ENCODE peak calls at places on chromosomes 13 and 19, in ten cellular contexts. One of them, this sample, is unnamed.

GRCh38 chr13:77500094-77500493 is 35.4 kb upstream of the SCEL start:
- DNase-seq in left ventricle myocardium inferior: no peak
- DNase-seq in AG04450: no peak
- DNase-seq in uterus: no peak
- DNase-seq in bronchial epithelial cell: no peak
- DNase-seq in MM.1S: no peak
- DNase-seq in PC-3: no peak
- DNase-seq in astrocyte of the spinal cord: no peak
- DNase-seq in GM23338: no peak
- DNase-seq in cardiac muscle cell: no peak
- DNase-seq in this sample: no peak

GRCh38 chr13:105510363-105510762 is 1025.1 kb downstream of the EFNB2 start:
- DNase-seq in left ventricle myocardium inferior: no peak
- DNase-seq in AG04450: no peak
- DNase-seq in uterus: no peak
- DNase-seq in bronchial epithelial cell: no peak
- DNase-seq in MM.1S: no peak
- DNase-seq in PC-3: no peak
- DNase-seq in astrocyte of the spinal cord: no peak
- DNase-seq in GM23338: no peak
- DNase-seq in cardiac muscle cell: no peak
- DNase-seq in this sample: no peak

GRCh38 chr19:18461471-18461870 is 23.5 kb upstream of the ISYNA1 start:
- DNase-seq in left ventricle myocardium inferior: no peak
- DNase-seq in AG04450: no peak
- DNase-seq in uterus: no peak
- DNase-seq in bronchial epithelial cell: no peak
- DNase-seq in MM.1S: no peak
- DNase-seq in PC-3: no peak
- DNase-seq in astrocyte of the spinal cord: no peak
- DNase-seq in GM23338: no peak
- DNase-seq in cardiac muscle cell: no peak
- DNase-seq in this sample: no peak

GRCh38 chr13:110815471-110816204 is 99.2 kb downstream of the ANKRD10 start:
- DNase-seq in left ventricle myocardium inferior: no peak
- DNase-seq in AG04450: no peak
- DNase-seq in uterus: no peak
- DNase-seq in bronchial epithelial cell: peak; percentile 60
- DNase-seq in MM.1S: no peak
- DNase-seq in PC-3: peak; percentile 38
- DNase-seq in astrocyte of the spinal cord: peak; percentile 8
- DNase-seq in GM23338: no peak
- DNase-seq in cardiac muscle cell: no peak
- DNase-seq in this sample: no peak

GRCh38 chr19:18612051-18612771 is 459 bp upstream of the TMEM59L start:
- DNase-seq in left ventricle myocardium inferior: no peak
- DNase-seq in AG04450: no peak
- DNase-seq in uterus: no peak
- DNase-seq in bronchial epithelial cell: no peak
- DNase-seq in MM.1S: no peak
- DNase-seq in PC-3: no peak
- DNase-seq in astrocyte of the spinal cord: no peak
- DNase-seq in GM23338: peak; percentile 53
- DNase-seq in cardiac muscle cell: no peak
- DNase-seq in this sample: no peak

GRCh38 chr13:36098080-36098479 is 33.1 kb downstream of the DCLK1 start:
- DNase-seq in left ventricle myocardium inferior: no peak
- DNase-seq in AG04450: no peak
- DNase-seq in uterus: no peak
- DNase-seq in bronchial epithelial cell: no peak
- DNase-seq in MM.1S: no peak
- DNase-seq in PC-3: no peak
- DNase-seq in astrocyte of the spinal cord: no peak
- DNase-seq in GM23338: no peak
- DNase-seq in cardiac muscle cell: no peak
- DNase-seq in this sample: no peak

GRCh38 chr13:29909975-29910674 is 59.7 kb upstream of the UBL3 start:
- DNase-seq in left ventricle myocardium inferior: peak; percentile 20
- DNase-seq in AG04450: no peak
- DNase-seq in uterus: no peak
- DNase-seq in bronchial epithelial cell: peak; percentile 81
- DNase-seq in MM.1S: no peak
- DNase-seq in PC-3: peak; percentile 63
- DNase-seq in astrocyte of the spinal cord: peak; percentile 53
- DNase-seq in GM23338: no peak
- DNase-seq in cardiac muscle cell: no peak
- DNase-seq in this sample: no peak

GRCh38 chr19:46000497-46001246 is 5.4 kb downstream of the CCDC61 start:
- DNase-seq in left ventricle myocardium inferior: peak; percentile 33
- DNase-seq in AG04450: no peak
- DNase-seq in uterus: no peak
- DNase-seq in bronchial epithelial cell: peak; percentile 36
- DNase-seq in MM.1S: no peak
- DNase-seq in PC-3: no peak
- DNase-seq in astrocyte of the spinal cord: no peak
- DNase-seq in GM23338: peak; percentile 85
- DNase-seq in cardiac muscle cell: peak; percentile 67
- DNase-seq in this sample: no peak

GRCh38 chr19:50334741-50335421 is 5.7 kb upstream of the KCNC3 start:
- DNase-seq in left ventricle myocardium inferior: no peak
- DNase-seq in AG04450: no peak
- DNase-seq in uterus: no peak
- DNase-seq in bronchial epithelial cell: no peak
- DNase-seq in MM.1S: no peak
- DNase-seq in PC-3: no peak
- DNase-seq in astrocyte of the spinal cord: no peak
- DNase-seq in GM23338: no peak
- DNase-seq in cardiac muscle cell: no peak
- DNase-seq in this sample: no peak

GRCh38 chr13:83498486-83499190 is 383.6 kb downstream of the SLITRK1 start:
- DNase-seq in left ventricle myocardium inferior: no peak
- DNase-seq in AG04450: no peak
- DNase-seq in uterus: no peak
- DNase-seq in bronchial epithelial cell: peak; percentile 83
- DNase-seq in MM.1S: no peak
- DNase-seq in PC-3: peak; percentile 80
- DNase-seq in astrocyte of the spinal cord: peak; percentile 63
- DNase-seq in GM23338: no peak
- DNase-seq in cardiac muscle cell: no peak
- DNase-seq in this sample: no peak

GRCh38 chr13:18628428-18628827 is 553.2 kb downstream of the TUBA3C start:
- DNase-seq in left ventricle myocardium inferior: no peak
- DNase-seq in AG04450: no peak
- DNase-seq in uterus: no peak
- DNase-seq in bronchial epithelial cell: no peak
- DNase-seq in MM.1S: no peak
- DNase-seq in PC-3: no peak
- DNase-seq in astrocyte of the spinal cord: no peak
- DNase-seq in GM23338: no peak
- DNase-seq in cardiac muscle cell: no peak
- DNase-seq in this sample: no peak

GRCh38 chr13:21997726-21998125 is 326.9 kb downstream of the FGF9 start:
- DNase-seq in left ventricle myocardium inferior: no peak
- DNase-seq in AG04450: no peak
- DNase-seq in uterus: no peak
- DNase-seq in bronchial epithelial cell: no peak
- DNase-seq in MM.1S: no peak
- DNase-seq in PC-3: no peak
- DNase-seq in astrocyte of the spinal cord: no peak
- DNase-seq in GM23338: no peak
- DNase-seq in cardiac muscle cell: no peak
- DNase-seq in this sample: no peak

GRCh38 chr13:28753208-28753892 is 34.6 kb upstream of the SLC46A3 start:
- DNase-seq in left ventricle myocardium inferior: peak; percentile 21
- DNase-seq in AG04450: peak; percentile 72
- DNase-seq in uterus: no peak
- DNase-seq in bronchial epithelial cell: peak; percentile 91
- DNase-seq in MM.1S: no peak
- DNase-seq in PC-3: peak; percentile 92
- DNase-seq in astrocyte of the spinal cord: peak; percentile 88
- DNase-seq in GM23338: peak; percentile 86
- DNase-seq in cardiac muscle cell: peak; percentile 52
- DNase-seq in this sample: no peak
- TF ChIP-seq CTCF in left ventricle myocardium inferior: peak; percentile 24
- TF ChIP-seq CTCF in AG04450: peak; percentile 14
- TF ChIP-seq CTCF in uterus: no peak
- TF ChIP-seq CTCF in bronchial epithelial cell: no peak
- TF ChIP-seq CTCF in MM.1S: no peak
- TF ChIP-seq CTCF in PC-3: no peak
- TF ChIP-seq CTCF in astrocyte of the spinal cord: peak; percentile 16
- TF ChIP-seq CTCF in GM23338: no peak
- TF ChIP-seq CTCF in cardiac muscle cell: peak; percentile 16
- TF ChIP-seq CTCF in this sample: no peak

GRCh38 chr19:1855040-1855827 is 7.0 kb upstream of the REXO1 start:
- DNase-seq in left ventricle myocardium inferior: peak; percentile 93
- DNase-seq in AG04450: peak; percentile 61
- DNase-seq in uterus: peak; percentile 57
- DNase-seq in bronchial epithelial cell: peak; percentile 71
- DNase-seq in MM.1S: peak; percentile 93
- DNase-seq in PC-3: peak; percentile 38
- DNase-seq in astrocyte of the spinal cord: peak; percentile 86
- DNase-seq in GM23338: peak; percentile 97
- DNase-seq in cardiac muscle cell: peak; percentile 90
- DNase-seq in this sample: peak; percentile 55

GRCh38 chr19:1856698-1857603 is 6.4 kb downstream of the KLF16 start:
- DNase-seq in left ventricle myocardium inferior: peak; percentile 82
- DNase-seq in AG04450: no peak
- DNase-seq in uterus: peak; percentile 73
- DNase-seq in bronchial epithelial cell: peak; percentile 78
- DNase-seq in MM.1S: peak; percentile 82
- DNase-seq in PC-3: peak; percentile 44
- DNase-seq in astrocyte of the spinal cord: peak; percentile 71
- DNase-seq in GM23338: peak; percentile 87
- DNase-seq in cardiac muscle cell: peak; percentile 54
- DNase-seq in this sample: peak; percentile 60

GRCh38 chr19:1855828-1856255 is 7.5 kb downstream of the KLF16 start:
- DNase-seq in left ventricle myocardium inferior: no peak
- DNase-seq in AG04450: no peak
- DNase-seq in uterus: no peak
- DNase-seq in bronchial epithelial cell: no peak
- DNase-seq in MM.1S: peak; percentile 39
- DNase-seq in PC-3: no peak
- DNase-seq in astrocyte of the spinal cord: no peak
- DNase-seq in GM23338: no peak
- DNase-seq in cardiac muscle cell: no peak
- DNase-seq in this sample: no peak

GRCh38 chr19:1857648-1858326 is 5.6 kb downstream of the KLF16 start:
- DNase-seq in left ventricle myocardium inferior: no peak
- DNase-seq in AG04450: no peak
- DNase-seq in uterus: no peak
- DNase-seq in bronchial epithelial cell: no peak
- DNase-seq in MM.1S: no peak
- DNase-seq in PC-3: no peak
- DNase-seq in astrocyte of the spinal cord: no peak
- DNase-seq in GM23338: no peak
- DNase-seq in cardiac muscle cell: no peak
- DNase-seq in this sample: no peak

DNA sequence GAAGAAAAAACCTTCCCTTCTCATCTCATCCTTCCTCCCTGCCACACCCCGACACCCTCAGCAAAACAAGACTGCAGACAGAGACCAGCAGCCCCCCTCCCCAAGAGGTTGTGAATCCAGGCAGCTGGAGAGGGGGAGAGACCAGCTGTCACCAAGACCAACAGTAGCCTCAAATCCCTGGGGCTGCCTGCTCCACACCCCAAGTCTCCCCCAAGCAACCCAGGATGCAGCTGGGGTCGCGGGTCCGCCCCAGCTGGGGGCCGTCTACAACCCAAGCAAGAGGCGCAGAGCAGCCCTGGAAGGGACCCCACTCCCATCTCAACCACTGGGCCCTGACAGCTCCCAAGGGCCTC is 7.1 kb downstream of the KLF16 start:
- DNase-seq in left ventricle myocardium inferior: no peak
- DNase-seq in AG04450: no peak
- DNase-seq in uterus: no peak
- DNase-seq in bronchial epithelial cell: no peak
- DNase-seq in MM.1S: no peak
- DNase-seq in PC-3: no peak
- DNase-seq in astrocyte of the spinal cord: no peak
- DNase-seq in GM23338: no peak
- DNase-seq in cardiac muscle cell: no peak
- DNase-seq in this sample: no peak
- H3K4me3 ChIP-seq in left ventricle myocardium inferior: peak overlapping the region; percentile 69
- H3K4me3 ChIP-seq in AG04450: peak overlapping the region; percentile 52
- H3K4me3 ChIP-seq in uterus: no peak overlapping the region
- H3K4me3 ChIP-seq in bronchial epithelial cell: peak overlapping the region; percentile 45
- H3K4me3 ChIP-seq in MM.1S: peak overlapping the region; percentile 75
- H3K4me3 ChIP-seq in PC-3: no peak overlapping the region
- H3K4me3 ChIP-seq in astrocyte of the spinal cord: peak overlapping the region; percentile 16
- H3K4me3 ChIP-seq in GM23338: peak overlapping the region; percentile 74
- H3K4me3 ChIP-seq in cardiac muscle cell: no peak overlapping the region
- H3K4me3 ChIP-seq in this sample: peak overlapping the region; percentile 81

GRCh38 chr19:43532962-43533545 is at the start of gene ZNF575:
- DNase-seq in left ventricle myocardium inferior: peak; percentile 91
- DNase-seq in AG04450: peak; percentile 93
- DNase-seq in uterus: peak; percentile 88
- DNase-seq in bronchial epithelial cell: peak; percentile 85
- DNase-seq in MM.1S: peak; percentile 92
- DNase-seq in PC-3: peak; percentile 88
- DNase-seq in astrocyte of the spinal cord: peak; percentile 96
- DNase-seq in GM23338: peak; percentile 97
- DNase-seq in cardiac muscle cell: peak; percentile 96
- DNase-seq in this sample: peak; percentile 88
- TF ChIP-seq CTCF in left ventricle myocardium inferior: no peak
- TF ChIP-seq CTCF in AG04450: no peak
- TF ChIP-seq CTCF in uterus: no peak
- TF ChIP-seq CTCF in bronchial epithelial cell: no peak
- TF ChIP-seq CTCF in MM.1S: no peak
- TF ChIP-seq CTCF in PC-3: no peak
- TF ChIP-seq CTCF in astrocyte of the spinal cord: no peak
- TF ChIP-seq CTCF in GM23338: no peak
- TF ChIP-seq CTCF in cardiac muscle cell: no peak
- TF ChIP-seq CTCF in this sample: no peak

DNA sequence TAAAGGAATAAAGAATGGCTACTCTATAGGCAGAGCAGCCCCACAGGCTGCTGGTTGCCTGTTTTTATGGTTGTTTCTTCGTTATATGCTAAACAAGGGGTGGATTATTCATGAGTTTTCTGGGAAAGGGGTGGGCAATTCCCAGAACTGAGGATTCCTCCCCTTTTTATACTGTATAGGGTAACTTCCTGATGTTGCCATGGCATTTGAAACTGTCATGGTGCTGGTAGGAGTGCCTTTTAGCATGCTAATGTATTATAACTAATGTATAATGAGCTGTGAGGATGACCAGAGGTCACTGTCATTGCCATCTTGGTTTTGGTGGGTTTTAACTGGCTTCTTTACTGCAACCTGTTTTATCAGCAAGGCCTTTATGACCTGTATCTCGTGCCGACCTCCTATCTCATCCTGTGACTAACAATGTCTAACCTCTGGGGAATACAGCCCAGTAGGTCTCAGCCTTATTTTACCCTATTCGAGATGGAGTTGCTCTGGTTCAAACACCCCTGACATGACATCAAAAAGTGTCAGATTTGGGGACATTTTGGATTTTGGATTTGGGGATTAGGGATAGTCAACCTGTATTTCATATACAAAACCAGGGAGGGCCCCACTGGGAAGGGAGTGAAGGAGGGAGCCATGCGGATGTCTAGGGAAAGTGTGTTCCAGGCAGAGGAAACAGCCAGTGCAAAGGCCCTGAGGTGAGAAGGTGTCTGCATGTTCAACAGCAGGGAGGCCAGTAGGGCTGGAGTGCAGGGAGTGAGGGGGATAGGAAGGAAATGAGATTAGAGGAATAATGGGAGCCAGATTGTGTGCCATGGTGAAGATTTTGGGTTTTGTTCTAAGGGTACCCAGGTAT is 10.9 kb downstream of the FXYD5 start:
- DNase-seq in left ventricle myocardium inferior: no peak
- DNase-seq in AG04450: no peak
- DNase-seq in uterus: no peak
- DNase-seq in bronchial epithelial cell: no peak
- DNase-seq in MM.1S: no peak
- DNase-seq in PC-3: no peak
- DNase-seq in astrocyte of the spinal cord: no peak
- DNase-seq in GM23338: no peak
- DNase-seq in cardiac muscle cell: no peak
- DNase-seq in this sample: no peak
- H3K4me3 ChIP-seq in left ventricle myocardium inferior: no peak overlapping the region
- H3K4me3 ChIP-seq in AG04450: no peak overlapping the region
- H3K4me3 ChIP-seq in uterus: no peak overlapping the region
- H3K4me3 ChIP-seq in bronchial epithelial cell: no peak overlapping the region
- H3K4me3 ChIP-seq in MM.1S: no peak overlapping the region
- H3K4me3 ChIP-seq in PC-3: no peak overlapping the region
- H3K4me3 ChIP-seq in astrocyte of the spinal cord: no peak overlapping the region
- H3K4me3 ChIP-seq in GM23338: no peak overlapping the region
- H3K4me3 ChIP-seq in cardiac muscle cell: no peak overlapping the region
- H3K4me3 ChIP-seq in this sample: no peak overlapping the region

This sample was measured in GM12864.